ENCODE peak calls at places on chromosomes 16 and 17, in ten cellular contexts. S, L, K, Y, C, X, F, P, U and W are unnamed samples.

GRCh38 chr17:42178817-42179216 is 2.1 kb downstream of the KCNH4 start:
- DNase-seq in Y (no peak), S (no peak), K (no peak), P (no peak), C (no peak), F (no peak), X (no peak), L (no peak), U (no peak), W (no peak)

GRCh38 chr17:35743911-35744328 is 9.1 kb downstream of the GAS2L2 start:
- DNase-seq in S (no peak), U (peak; percentile 45), F (no peak), Y (no peak), X (peak; percentile 56), K (no peak), L (no peak), P (peak; percentile 39), C (peak; percentile 42), W (no peak)

GRCh38 chr16:53087101-53087500 is 32.3 kb downstream of the CHD9 start:
- DNase-seq in F (peak; percentile 59), C (no peak), X (no peak), K (no peak), Y (no peak), P (no peak), U (no peak), S (no peak), L (no peak), W (no peak)

GRCh38 chr16:17743158-17743557 is 272.4 kb upstream of the XYLT1 start:
- DNase-seq in U (no peak), L (no peak), K (no peak), S (no peak), Y (no peak), F (no peak), C (no peak), X (no peak), P (no peak), W (no peak)

GRCh38 chr17:82236142-82236971 is 7.5 kb downstream of the SLC16A3 start:
- DNase-seq in X (peak; percentile 85), K (peak; percentile 93), S (peak; percentile 80), U (peak; percentile 87), Y (peak; percentile 80), P (peak; percentile 89), F (peak; percentile 77), L (no peak), C (peak; percentile 81), W (peak; percentile 75)

GRCh38 chr16:28537964-28538732 is 626 bp downstream of the NUPR1 start:
- DNase-seq in Y (no peak), K (no peak), L (no peak), X (peak; percentile 54), C (no peak), F (peak; percentile 33), P (no peak), S (peak; percentile 41), U (no peak), W (peak; percentile 30)

GRCh38 chr16:76661691-76662090 is 384.5 kb downstream of the CNTNAP4 start:
- DNase-seq in F (no peak), X (no peak), Y (no peak), L (no peak), K (no peak), P (no peak), C (no peak), S (no peak), U (no peak), W (no peak)

GRCh38 chr16:88317619-88317977 is 65.2 kb upstream of the ZNF469 start:
- DNase-seq in C (no peak), S (no peak), F (no peak), P (no peak), L (no peak), X (no peak), Y (no peak), U (no peak), K (no peak), W (no peak)

GRCh38 chr17:44911133-44912001 is 3.9 kb downstream of the GFAP start:
- DNase-seq in F (peak; percentile 77), P (peak; percentile 84), Y (peak; percentile 95), C (no peak), U (peak; percentile 84), X (peak; percentile 73), L (peak; percentile 58), S (peak; percentile 72), K (no peak), W (peak; percentile 73)

GRCh38 chr17:9202572-9202971 is 181.3 kb downstream of the NTN1 start:
- DNase-seq in S (no peak), L (no peak), K (no peak), F (no peak), C (no peak), Y (no peak), P (no peak), X (no peak), U (no peak), W (no peak)
- TF ChIP-seq EP300 in S (no peak), L (no peak), K (no peak), F (no peak), C (no peak), Y (no peak), P (no peak), X (no peak), U (no peak), W (no peak)

GRCh38 chr16:13921328-13921727 is 1.4 kb downstream of the ERCC4 start:
- DNase-seq in K (no peak), P (no peak), L (no peak), F (no peak), C (no peak), Y (no peak), S (no peak), X (no peak), U (no peak), W (no peak)
- H3K4me3 ChIP-seq in K (no peak overlapping the region), P (no peak overlapping the region), L (no peak overlapping the region), F (no peak overlapping the region), C (no peak overlapping the region), Y (no peak overlapping the region), S (no peak overlapping the region), X (no peak overlapping the region), U (no peak overlapping the region), W (no peak overlapping the region)

GRCh38 chr17:77316651-77317050 is 175.9 kb downstream of the SEC14L1 start:
- DNase-seq in C (no peak), P (no peak), S (peak; percentile 4), X (no peak), L (no peak), U (no peak), Y (no peak), F (no peak), K (no peak), W (no peak)

GRCh38 chr17:77316191-77316641 is 175.4 kb downstream of the SEC14L1 start:
- DNase-seq in L (peak; percentile 47), S (peak; percentile 16), K (no peak), Y (no peak), F (peak; percentile 60), P (peak; percentile 91), X (peak; percentile 87), C (peak; percentile 76), U (no peak), W (no peak)

GRCh38 chr17:77318021-77318420 is 177.3 kb downstream of the SEC14L1 start:
- DNase-seq in U (no peak), X (no peak), C (peak; percentile 58), S (peak; percentile 8), K (no peak), P (peak; percentile 57), L (no peak), Y (no peak), F (no peak), W (no peak)

GRCh38 chr17:77315551-77316190 is 174.9 kb downstream of the SEC14L1 start:
- DNase-seq in L (no peak), K (no peak), Y (no peak), P (peak; percentile 70), F (peak; percentile 72), S (peak; percentile 19), C (peak; percentile 61), U (no peak), X (peak; percentile 44), W (no peak)

GRCh38 chr17:77317091-77317519 is 176.3 kb downstream of the SEC14L1 start:
- DNase-seq in X (peak; percentile 39), C (peak; percentile 56), F (no peak), S (peak; percentile 6), Y (no peak), U (no peak), P (peak; percentile 57), K (no peak), L (no peak), W (no peak)
- H3K4me1 ChIP-seq in X (peaks cover 46% of the 10 kb centered on the region), C (peaks cover 68% of the 10 kb centered on the region), F (peaks cover 43% of the 10 kb centered on the region), S (peaks cover 62% of the 10 kb centered on the region), Y (peaks cover 62% of the 10 kb centered on the region), U (peaks cover 54% of the 10 kb centered on the region), P (peaks cover 82% of the 10 kb centered on the region), K (peaks cover 32% of the 10 kb centered on the region), L (peaks cover 34% of the 10 kb centered on the region), W (peaks cover 50% of the 10 kb centered on the region)

GRCh38 chr17:79836952-79837887 is 2.0 kb downstream of the CBX4 start:
- DNase-seq in P (peak; percentile 93), Y (peak; percentile 80), F (peak; percentile 96), S (peak; percentile 91), K (no peak), L (no peak), X (peak; percentile 66), U (peak; percentile 67), C (peak; percentile 87), W (peak; percentile 96)
- TF ChIP-seq EP300 in P (no peak), Y (no peak), F (no peak), S (no peak), K (no peak), L (no peak), X (no peak), U (no peak), C (no peak), W (no peak)